ENCODE peak calls at places on chromosomes 4 and X, in ten cellular contexts. J, D, R, L, U, T, F, C, Q and P are unnamed samples.
A peak's percentile ranks its signal among the peaks of the same experiment; 100 is the strongest.

GRCh38 chrX:65821721-65822496 is 154.5 kb downstream of the MSN start:
- DNase-seq in Q (peak; percentile 53), D (no peak), R (no peak), F (peak; percentile 5), J (no peak), U (no peak), C (peak; percentile 58), T (peak; percentile 41), L (no peak), P (no peak)

GRCh38 chrX:64204252-64204651 is 1.3 kb downstream of the AMER1 start:
- DNase-seq in U (no peak), T (no peak), L (no peak), Q (peak; percentile 87), D (peak; percentile 55), J (no peak), F (no peak), R (no peak), C (peak; percentile 80), P (peak; percentile 2)

GRCh38 chr4:148530114-148530513 is 87.9 kb upstream of the NR3C2 start:
- DNase-seq in R (no peak), L (no peak), J (no peak), C (no peak), T (no peak), F (no peak), U (peak; percentile 26), Q (no peak), D (no peak), P (no peak)

GRCh38 chrX:121869876-121870477 is 822.6 kb downstream of the GLUD2 start:
- DNase-seq in T (no peak), L (no peak), Q (no peak), F (no peak), D (no peak), C (peak; percentile 57), R (no peak), U (no peak), J (no peak), P (no peak)

GRCh38 chrX:9846631-9847030 is 60.4 kb downstream of the SHROOM2 start:
- DNase-seq in L (no peak), C (no peak), R (peak; percentile 12), F (no peak), U (no peak), J (no peak), Q (no peak), D (no peak), T (no peak), P (no peak)

GRCh38 chr4:167282171-167282864 is 48.0 kb upstream of the SPOCK3 start:
- DNase-seq in R (peak; percentile 31), J (no peak), C (no peak), U (peak; percentile 94), F (no peak), L (no peak), Q (no peak), D (no peak), T (no peak), P (no peak)

GRCh38 chr4:173531085-173531965 is 1.3 kb upstream of the HAND2 start:
- DNase-seq in T (no peak), D (no peak), Q (no peak), F (peak; percentile 18), C (peak; percentile 71), J (no peak), L (no peak), R (no peak), U (no peak), P (no peak)

GRCh38 chr4:19728773-19729172 is 522.9 kb upstream of the SLIT2 start:
- DNase-seq in T (no peak), J (no peak), C (no peak), R (peak; percentile 60), L (no peak), D (no peak), F (no peak), U (no peak), Q (no peak), P (no peak)

GRCh38 chrX:38804481-38805293 is 3.4 kb downstream of the MID1IP1 start:
- DNase-seq in U (no peak), C (peak; percentile 78), Q (peak; percentile 64), J (peak; percentile 18), D (peak; percentile 33), F (peak; percentile 15), L (no peak), T (peak; percentile 34), R (no peak), P (no peak)

GRCh38 chr4:150139297-150139696 is 61.1 kb downstream of the DCLK2 start:
- DNase-seq in D (no peak), R (peak; percentile 83), F (no peak), L (no peak), T (no peak), Q (no peak), J (no peak), C (no peak), U (no peak), P (no peak)

GRCh38 chr4:37693450-37694190 is 7.4 kb upstream of the RELL1 start:
- DNase-seq in Q (no peak), L (no peak), U (peak; percentile 94), T (no peak), C (no peak), R (peak; percentile 92), J (no peak), D (no peak), F (no peak), P (no peak)

GRCh38 chr4:174210354-174210753 is 73.1 kb downstream of the FBXO8 start:
- DNase-seq in L (no peak), C (no peak), J (no peak), R (no peak), Q (no peak), U (no peak), T (no peak), D (no peak), F (no peak), P (no peak)

GRCh38 chr4:109559625-109559982 is 442 bp upstream of the MCUB start:
- DNase-seq in R (peak; percentile 36), J (no peak), F (peak; percentile 42), L (no peak), D (no peak), T (peak; percentile 9), C (no peak), Q (no peak), U (no peak), P (no peak)

GRCh38 chr4:88138561-88138960 is 19.9 kb downstream of the ABCG2 start:
- DNase-seq in Q (no peak), T (no peak), J (no peak), R (peak; percentile 77), C (no peak), D (no peak), U (no peak), L (no peak), F (no peak), P (no peak)

GRCh38 chrX:20060961-20061868 is 55.5 kb downstream of the MAP7D2 start:
- DNase-seq in T (no peak), C (peak; percentile 30), D (no peak), F (no peak), L (no peak), Q (no peak), J (no peak), R (no peak), U (no peak), P (no peak)

GRCh38 chr4:43983610-43984009 is 465.0 kb downstream of the KCTD8 start:
- DNase-seq in T (no peak), D (no peak), R (no peak), L (no peak), U (no peak), Q (no peak), C (no peak), F (no peak), J (no peak), P (no peak)

GRCh38 chr4:81666491-81666890 is 194.8 kb upstream of the RASGEF1B start:
- DNase-seq in L (no peak), F (no peak), J (no peak), U (no peak), R (no peak), C (no peak), T (no peak), D (no peak), Q (no peak), P (no peak)

GRCh38 chr4:83252782-83253405 is 31.7 kb downstream of the COQ2 start:
- DNase-seq in T (peak; percentile 54), J (peak; percentile 29), R (peak; percentile 13), Q (no peak), U (peak; percentile 66), C (no peak), L (no peak), D (peak; percentile 60), F (peak; percentile 60), P (peak; percentile 48)

DNA sequence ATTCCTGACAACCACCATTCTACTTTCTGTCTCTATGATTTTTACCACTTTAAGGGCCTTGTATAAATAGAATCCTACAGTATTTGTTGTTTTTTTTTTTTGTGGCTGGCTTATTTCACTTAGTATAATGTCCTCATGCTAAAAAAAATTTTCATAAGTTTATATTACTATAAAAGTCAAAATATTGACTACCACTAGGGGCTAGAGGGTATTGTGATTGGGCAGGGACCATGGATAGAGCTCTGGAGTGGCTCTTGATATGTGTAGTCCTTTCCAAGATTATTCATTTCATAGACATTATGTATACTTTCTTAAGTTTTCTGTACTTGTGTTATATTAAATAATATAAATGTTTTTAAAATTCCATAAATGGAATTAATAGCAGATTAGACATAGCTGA is 34.6 kb downstream of the MYOZ2 start:
- DNase-seq in F (no peak), R (no peak), Q (no peak), U (no peak), J (no peak), D (no peak), T (no peak), C (no peak), L (no peak), P (no peak)
- TF ChIP-seq CTCF in F (no peak), R (no peak), Q (no peak), U (no peak), J (peak; percentile 19), D (no peak), T (no peak), C (no peak), L (no peak), P (no peak)

DNA sequence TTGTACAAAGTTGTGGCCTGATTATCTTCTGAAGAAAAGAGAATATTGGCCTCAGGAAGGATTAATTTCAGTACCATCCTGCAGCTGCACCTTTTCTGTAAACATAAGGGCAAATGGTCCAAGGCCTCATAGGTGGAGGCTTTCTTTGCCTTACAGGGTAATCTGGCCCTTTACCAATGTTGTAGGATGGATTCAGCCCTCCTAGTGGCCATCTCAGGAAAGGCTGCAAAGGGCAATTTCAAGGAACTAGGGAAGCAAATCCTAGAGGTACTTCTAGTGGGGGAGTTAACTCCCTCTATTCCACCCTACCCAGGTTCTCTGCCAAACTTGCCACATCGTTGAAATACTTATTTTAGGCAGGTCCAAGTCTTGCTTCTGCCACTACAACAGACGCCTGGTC is 57.6 kb downstream of the UGT2B11 start:
- DNase-seq in C (no peak), D (no peak), Q (no peak), J (no peak), F (no peak), L (no peak), U (peak; percentile 20), R (no peak), T (no peak), P (no peak)
- TF ChIP-seq CTCF in C (no peak), D (no peak), Q (peak; percentile 41), J (peak; percentile 13), F (peak; percentile 8), L (no peak), U (peak; percentile 48), R (no peak), T (no peak), P (peak; percentile 37)

GRCh38 chrX:135516376-135516775 is 4.1 kb upstream of the INTS6L start:
- DNase-seq in J (no peak), F (no peak), D (no peak), U (no peak), Q (no peak), L (no peak), C (no peak), T (no peak), R (no peak), P (no peak)
- TF ChIP-seq CTCF in J (no peak), F (no peak), D (no peak), U (no peak), Q (no peak), L (no peak), C (no peak), T (no peak), R (no peak), P (no peak)

GRCh38 chr4:153465922-153466636 is at the start of gene TMEM131L:
- DNase-seq in R (no peak), F (peak; percentile 88), D (peak; percentile 66), T (peak; percentile 64), C (peak; percentile 86), U (no peak), Q (peak; percentile 93), L (no peak), J (peak; percentile 56), P (peak; percentile 59)
- TF ChIP-seq CTCF in R (no peak), F (peak; percentile 31), D (no peak), T (no peak), C (no peak), U (no peak), Q (peak; percentile 37), L (peak; percentile 33), J (peak; percentile 12), P (no peak)